ENCODE peak calls at places on chromosomes 7 and 10, in nine cellular contexts. F, P, X, J, G, E, K, D and C are unnamed samples.

GRCh38 chr7:44678096-44678467 is 70.6 kb upstream of the ZMIZ2 start:
- DNase-seq in F (no peak), P (no peak), X (no peak), J (no peak), G (no peak), E (peak; percentile 22), K (no peak), D (no peak), C (no peak)

GRCh38 chr10:61669161-61669755 is 6.5 kb downstream of the CABCOCO1 start:
- DNase-seq in F (no peak), P (peak; percentile 3), X (no peak), J (no peak), G (no peak), E (no peak), K (no peak), D (no peak), C (no peak)

GRCh38 chr7:130891254-130892094 is 157.5 kb upstream of the KLF14 start:
- DNase-seq in F (no peak), P (peak; percentile 90), X (peak; percentile 67), J (no peak), G (peak; percentile 90), E (peak; percentile 53), K (peak; percentile 89), D (no peak), C (peak; percentile 98)

GRCh38 chr10:84783386-84783785 is 455.0 kb downstream of the CCSER2 start:
- DNase-seq in F (peak; percentile 3), P (no peak), X (no peak), J (peak; percentile 39), G (no peak), E (peak; percentile 42), K (peak; percentile 51), D (peak; percentile 65), C (peak; percentile 40)

GRCh38 chr10:121639416-121639815 is 41.2 kb upstream of the FGFR2 start:
- DNase-seq in F (no peak), P (no peak), X (no peak), J (no peak), G (no peak), E (no peak), K (peak; percentile 63), D (no peak), C (no peak)

GRCh38 chr10:96034625-96035024 is 8.8 kb upstream of the CCNJ start:
- DNase-seq in F (no peak), P (no peak), X (no peak), J (no peak), G (no peak), E (no peak), K (no peak), D (no peak), C (no peak)

GRCh38 chr7:137539111-137539715 is 195.7 kb upstream of the PTN start:
- DNase-seq in F (no peak), P (peak; percentile 82), X (no peak), J (no peak), G (no peak), E (no peak), K (peak; percentile 64), D (no peak), C (peak; percentile 66)

GRCh38 chr10:131242007-131242406 is 69.5 kb downstream of the TCERG1L start:
- DNase-seq in F (no peak), P (no peak), X (no peak), J (no peak), G (no peak), E (no peak), K (no peak), D (peak; percentile 77), C (no peak)

GRCh38 chr10:113187066-113187777 is 237.2 kb downstream of the TCF7L2 start:
- DNase-seq in F (no peak), P (peak; percentile 19), X (peak; percentile 53), J (no peak), G (no peak), E (no peak), K (no peak), D (no peak), C (no peak)

GRCh38 chr7:135616136-135616535 is 46.2 kb upstream of the STMP1 start:
- DNase-seq in F (no peak), P (no peak), X (no peak), J (no peak), G (no peak), E (no peak), K (no peak), D (no peak), C (no peak)

GRCh38 chr7:127943541-127944521 is 87.4 kb downstream of the LRRC4 start:
- DNase-seq in F (no peak), P (peak; percentile 64), X (peak; percentile 24), J (no peak), G (no peak), E (no peak), K (no peak), D (peak; percentile 32), C (peak; percentile 76)

GRCh38 chr10:69862882-69863530 is 61.3 kb downstream of the COL13A1 start:
- DNase-seq in F (no peak), P (no peak), X (no peak), J (no peak), G (no peak), E (no peak), K (peak; percentile 7), D (no peak), C (no peak)

GRCh38 chr10:69863580-69863979 is 61.9 kb downstream of the COL13A1 start:
- DNase-seq in F (no peak), P (peak; percentile 73), X (no peak), J (no peak), G (no peak), E (no peak), K (peak; percentile 33), D (no peak), C (no peak)

GRCh38 chr10:69860290-69860689 is 58.6 kb downstream of the COL13A1 start:
- DNase-seq in F (no peak), P (no peak), X (no peak), J (no peak), G (no peak), E (no peak), K (no peak), D (no peak), C (no peak)

GRCh38 chr10:69864321-69864720 is 62.6 kb downstream of the COL13A1 start:
- DNase-seq in F (no peak), P (peak; percentile 92), X (no peak), J (no peak), G (no peak), E (peak; percentile 66), K (peak; percentile 93), D (no peak), C (peak; percentile 77)

GRCh38 chr10:69861251-69862240 is 59.8 kb downstream of the COL13A1 start:
- DNase-seq in F (no peak), P (peak; percentile 85), X (no peak), J (peak; percentile 14), G (no peak), E (peak; percentile 88), K (peak; percentile 93), D (no peak), C (peak; percentile 83)
- TF ChIP-seq CTCF in F (no peak), P (peak; percentile 27), X (no peak), J (peak; percentile 4), G (no peak), E (no peak), K (peak; percentile 47), D (peak; percentile 41), C (peak; percentile 60)

GRCh38 chr7:90720970-90721768 is 125.0 kb downstream of the CDK14 start:
- DNase-seq in F (no peak), P (peak; percentile 84), X (peak; percentile 72), J (no peak), G (no peak), E (no peak), K (peak; percentile 40), D (no peak), C (peak; percentile 86)
- TF ChIP-seq CTCF in F (no peak), P (no peak), X (no peak), J (no peak), G (no peak), E (no peak), K (no peak), D (no peak), C (peak; percentile 4)

GRCh38 chr10:277963-278362 is 142.7 kb downstream of the ZMYND11 start:
- DNase-seq in F (no peak), P (no peak), X (no peak), J (no peak), G (no peak), E (no peak), K (no peak), D (no peak), C (no peak)

GRCh38 chr10:278707-279106 is 143.5 kb downstream of the ZMYND11 start:
- DNase-seq in F (no peak), P (no peak), X (no peak), J (no peak), G (no peak), E (no peak), K (no peak), D (no peak), C (no peak)

GRCh38 chr10:279232-279631 is 144.0 kb downstream of the ZMYND11 start:
- DNase-seq in F (no peak), P (no peak), X (no peak), J (no peak), G (no peak), E (no peak), K (no peak), D (no peak), C (no peak)

GRCh38 chr10:282294-283139 is 147.3 kb downstream of the ZMYND11 start:
- DNase-seq in F (no peak), P (peak; percentile 50), X (peak; percentile 9), J (peak; percentile 41), G (no peak), E (no peak), K (peak; percentile 57), D (no peak), C (peak; percentile 29)

GRCh38 chr10:279655-280054 is 144.4 kb downstream of the ZMYND11 start:
- DNase-seq in F (no peak), P (no peak), X (peak; percentile 9), J (no peak), G (no peak), E (no peak), K (no peak), D (no peak), C (no peak)
- TF ChIP-seq CTCF in F (no peak), P (no peak), X (no peak), J (no peak), G (no peak), E (no peak), K (no peak), D (peak; percentile 40), C (no peak)

GRCh38 chr7:36663481-36663880 is 60.8 kb downstream of the AOAH start:
- DNase-seq in F (no peak), P (no peak), X (no peak), J (no peak), G (no peak), E (no peak), K (no peak), D (no peak), C (no peak)

GRCh38 chr7:36659638-36660341 is 64.5 kb downstream of the AOAH start:
- DNase-seq in F (no peak), P (no peak), X (no peak), J (no peak), G (no peak), E (no peak), K (no peak), D (peak; percentile 26), C (no peak)

GRCh38 chr7:36661135-36661840 is 63.0 kb downstream of the AOAH start:
- DNase-seq in F (no peak), P (peak; percentile 67), X (no peak), J (no peak), G (no peak), E (peak; percentile 42), K (peak; percentile 67), D (peak; percentile 63), C (no peak)

GRCh38 chr7:36657031-36657660 is 67.1 kb downstream of the AOAH start:
- DNase-seq in F (no peak), P (no peak), X (no peak), J (no peak), G (no peak), E (no peak), K (no peak), D (no peak), C (no peak)

GRCh38 chr7:36658603-36659516 is 65.4 kb downstream of the AOAH start:
- DNase-seq in F (no peak), P (peak; percentile 90), X (no peak), J (no peak), G (no peak), E (peak; percentile 47), K (peak; percentile 87), D (peak; percentile 93), C (peak; percentile 75)
- TF ChIP-seq CTCF in F (no peak), P (no peak), X (no peak), J (no peak), G (no peak), E (no peak), K (no peak), D (no peak), C (no peak)